ENCODE peak calls at places on chromosomes 5 and 9, in four cellular contexts. B is AG04450, O is endothelial cell, X is kidney epithelial cell. T is an unnamed sample.
A peak's percentile ranks its signal among the peaks of the same experiment; 100 is the strongest.

GRCh38 chr9:108545446-108545845 is 310.3 kb downstream of the ACTL7B start:
- DNase-seq in B (no peak), O (no peak), X (no peak), T (no peak)

GRCh38 chr9:110919609-110920008 is 118.7 kb downstream of the LPAR1 start:
- DNase-seq in B (no peak), O (no peak), X (peak; percentile 57), T (no peak)

GRCh38 chr5:63697811-63698210 is 264.4 kb downstream of the HTR1A start:
- DNase-seq in B (no peak), O (no peak), X (no peak), T (no peak)

GRCh38 chr9:111038336-111039202 is at the start of gene LPAR1:
- DNase-seq in B (peak; percentile 54), O (peak; percentile 53), X (no peak), T (peak; percentile 70)

GRCh38 chr5:124692324-124692723 is 54.1 kb downstream of the ZNF608 start:
- DNase-seq in B (peak; percentile 78), O (no peak), X (no peak), T (no peak)

GRCh38 chr9:86783884-86784283 is 163.4 kb downstream of the GAS1 start:
- DNase-seq in B (peak; percentile 39), O (no peak), X (no peak), T (no peak)

GRCh38 chr5:151234476-151235238 is 10.8 kb upstream of the CCDC69 start:
- DNase-seq in B (no peak), O (no peak), X (no peak), T (no peak)

GRCh38 chr5:149493316-149493715 is 57.9 kb downstream of the CSNK1A1 start:
- DNase-seq in B (no peak), O (no peak), X (no peak), T (no peak)

GRCh38 chr9:111902396-111903147 is 6.0 kb downstream of the UGCG start:
- DNase-seq in B (no peak), O (no peak), X (no peak), T (no peak)

GRCh38 chr9:133995012-133995896 is 3.1 kb upstream of the VAV2 start:
- DNase-seq in B (no peak), O (no peak), X (no peak), T (no peak)

GRCh38 chr5:5350101-5350500 is 72.4 kb upstream of the ICE1 start:
- DNase-seq in B (no peak), O (no peak), X (no peak), T (no peak)

GRCh38 chr5:141654298-141654697 is 3.1 kb upstream of the FCHSD1 start:
- DNase-seq in B (peak; percentile 65), O (no peak), X (peak; percentile 42), T (no peak)

GRCh38 chr9:77648458-77649108 is 461 bp upstream of the GNA14 start:
- DNase-seq in B (no peak), O (peak; percentile 63), X (no peak), T (no peak)

GRCh38 chr5:76542887-76543690 is 80.1 kb downstream of the F2RL2 start:
- DNase-seq in B (no peak), O (no peak), X (no peak), T (peak; percentile 21)

GRCh38 chr5:111224561-111224989 is 391 bp downstream of the CAMK4 start:
- DNase-seq in B (no peak), O (no peak), X (no peak), T (no peak)

GRCh38 chr5:145680169-145680568 is 155.0 kb downstream of the PRELID2 start:
- DNase-seq in B (no peak), O (no peak), X (no peak), T (no peak)

GRCh38 chr5:61301345-61301744 is 30.7 kb upstream of the ZSWIM6 start:
- DNase-seq in B (peak; percentile 67), O (no peak), X (no peak), T (no peak)

GRCh38 chr5:157558089-157558595 is 17.4 kb downstream of the ADAM19 start:
- DNase-seq in B (no peak), O (no peak), X (peak; percentile 77), T (no peak)

GRCh38 chr9:69500925-69501324 is 171.2 kb downstream of the APBA1 start:
- DNase-seq in B (no peak), O (no peak), X (no peak), T (no peak)

GRCh38 chr5:56350595-56351170 is 117.6 kb upstream of the ANKRD55 start:
- DNase-seq in B (peak; percentile 58), O (no peak), X (peak; percentile 95), T (no peak)

GRCh38 chr9:124941689-124942561 is 1.0 kb upstream of the GOLGA1 start:
- DNase-seq in B (no peak), O (peak; percentile 45), X (peak; percentile 5), T (peak; percentile 49)

GRCh38 chr5:147391781-147392180 is 118.1 kb downstream of the DPYSL3 start:
- DNase-seq in B (peak; percentile 27), O (peak; percentile 55), X (peak; percentile 65), T (peak; percentile 30)

GRCh38 chr9:128062856-128063831 is 4.0 kb downstream of the NAIF1 start:
- DNase-seq in B (no peak), O (no peak), X (no peak), T (no peak)

GRCh38 chr5:14672508-14673394 is 8.2 kb downstream of the OTULIN start:
- DNase-seq in B (no peak), O (no peak), X (no peak), T (no peak)

GRCh38 chr5:43530648-43531047 is 15.7 kb upstream of the C5orf34 start:
- DNase-seq in B (no peak), O (no peak), X (no peak), T (no peak)

GRCh38 chr9:113892861-113893491 is 16.9 kb downstream of the ZNF618 start:
- DNase-seq in B (no peak), O (no peak), X (no peak), T (no peak)

GRCh38 chr9:121962421-121962820 is 130.7 kb downstream of the TTLL11 start:
- DNase-seq in B (no peak), O (no peak), X (no peak), T (no peak)

GRCh38 chr5:38780950-38781349 is 64.9 kb upstream of the OSMR start:
- DNase-seq in B (peak; percentile 48), O (no peak), X (no peak), T (no peak)

GRCh38 chr5:85717203-85717563 is 900.6 kb upstream of the COX7C start:
- DNase-seq in B (no peak), O (no peak), X (no peak), T (no peak)

GRCh38 chr5:14781106-14781505 is 90.5 kb downstream of the ANKH start:
- DNase-seq in B (no peak), O (no peak), X (peak; percentile 18), T (no peak)

GRCh38 chr5:98454904-98455303 is 318.6 kb upstream of the RGMB start:
- DNase-seq in B (peak; percentile 78), O (no peak), X (peak; percentile 68), T (no peak)
- TF ChIP-seq CTCF in B (peak; percentile 50), O (no peak), X (peak; percentile 17), T (no peak)

GRCh38 chr5:135208555-135209494 is 174.8 kb upstream of the PITX1 start:
- DNase-seq in B (peak; percentile 97), O (no peak), X (peak; percentile 66), T (no peak)
- TF ChIP-seq CTCF in B (peak; percentile 49), O (no peak), X (peak; percentile 41), T (no peak)

DNA sequence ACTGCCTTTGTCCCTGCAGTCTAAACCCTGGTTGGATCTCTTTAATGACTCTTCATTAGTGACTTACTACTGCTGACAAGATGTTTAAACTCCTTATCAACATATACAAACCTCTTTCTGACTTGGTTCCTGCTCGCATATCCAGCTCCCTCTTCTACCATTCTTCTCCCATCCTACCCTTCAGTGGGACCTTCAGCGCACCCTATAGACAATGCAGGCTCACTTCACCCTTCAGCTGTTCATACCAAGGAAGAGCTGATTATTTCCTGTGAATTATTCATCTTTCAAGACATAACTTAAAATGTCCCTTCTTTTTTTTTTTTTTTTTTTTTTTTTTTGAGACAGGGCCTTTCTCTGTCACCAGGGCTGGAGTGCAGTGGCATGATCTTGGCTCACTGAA is 436.5 kb downstream of the KIAA0825 start:
- DNase-seq in B (no peak), O (no peak), X (no peak), T (no peak)
- TF ChIP-seq CTCF in B (peak; percentile 31), O (no peak), X (no peak), T (no peak)

GRCh38 chr5:171405615-171406014 is 13.8 kb upstream of the FGF18 start:
- DNase-seq in B (no peak), O (no peak), X (no peak), T (no peak)
- TF ChIP-seq CTCF in B (peak; percentile 51), O (no peak), X (peak; percentile 33), T (peak; percentile 19)

GRCh38 chr5:131496400-131496713 is 138.7 kb downstream of the RAPGEF6 start:
- DNase-seq in B (no peak), O (no peak), X (no peak), T (no peak)
- TF ChIP-seq CTCF in B (no peak), O (no peak), X (peak; percentile 34), T (no peak)

GRCh38 chr9:129570450-129571297 is 50.2 kb downstream of the C9orf50 start:
- DNase-seq in B (peak; percentile 81), O (no peak), X (no peak), T (no peak)

GRCh38 chr9:129567842-129568559 is 52.9 kb downstream of the C9orf50 start:
- DNase-seq in B (no peak), O (no peak), X (no peak), T (peak; percentile 52)

GRCh38 chr9:129567329-129567728 is 53.6 kb downstream of the C9orf50 start:
- DNase-seq in B (no peak), O (no peak), X (no peak), T (no peak)

GRCh38 chr9:129569506-129570449 is 51.1 kb downstream of the C9orf50 start:
- DNase-seq in B (no peak), O (no peak), X (no peak), T (no peak)

GRCh38 chr9:129568560-129569505 is 52.1 kb downstream of the C9orf50 start:
- DNase-seq in B (no peak), O (peak; percentile 48), X (no peak), T (peak; percentile 79)
- TF ChIP-seq CTCF in B (no peak), O (no peak), X (no peak), T (no peak)

GRCh38 chr9:123828449-123828848 is 101.5 kb downstream of the DENND1A start:
- DNase-seq in B (no peak), O (no peak), X (no peak), T (no peak)
- TF ChIP-seq CTCF in B (no peak), O (no peak), X (no peak), T (no peak)

GRCh38 chr5:154995679-154996078 is 17.9 kb upstream of the KIF4B start:
- DNase-seq in B (no peak), O (peak; percentile 48), X (no peak), T (no peak)
- TF ChIP-seq CTCF in B (no peak), O (peak; percentile 49), X (no peak), T (peak; percentile 20)

T was measured in nephron progenitor cell.